ENCODE peak calls at places on chromosomes 2 and 18, in ten cellular contexts. B is astrocyte of the spinal cord; J is fibroblast of the aortic adventitia; A is choroid plexus epithelial cell; V is head of caudate nucleus; O is left ventricle myocardium inferior; K is mesenteric fat pad; H is EL; Z is activated T-helper 9 cell treated with anti-CD3 and anti-CD28 coated beads, Interleukin-2, amount 50 U/mL, for 16 hours; E is NCI-H146. I is an unnamed sample.

GRCh38 chr2:133266926-133267590 is 301.2 kb downstream of the NCKAP5 start:
- DNase-seq in B (no peak), J (no peak), A (no peak), V (no peak), O (no peak), K (no peak), H (peak), Z (no peak), E (no peak), I (no peak)

GRCh38 chr2:196241175-196241574 is 69.8 kb upstream of the STK17B start:
- DNase-seq in B (no peak), J (no peak), A (no peak), V (no peak), O (no peak), K (no peak), H (no peak), Z (no peak), E (no peak), I (no peak)

GRCh38 chr2:60312618-60313017 is 240.8 kb downstream of the BCL11A start:
- DNase-seq in B (no peak), J (no peak), A (no peak), V (no peak), O (no peak), K (no peak), H (no peak), Z (no peak), E (no peak), I (no peak)

GRCh38 chr2:55113976-55114564 is 63.8 kb upstream of the RTN4 start:
- DNase-seq in B (no peak), J (no peak), A (no peak), V (no peak), O (no peak), K (no peak), H (no peak), Z (no peak), E (no peak), I (no peak)

GRCh38 chr2:241680827-241681599 is 5.6 kb downstream of the DTYMK start:
- DNase-seq in B (peak), J (peak), A (peak), V (no peak), O (no peak), K (no peak), H (peak), Z (no peak), E (no peak), I (peak)

GRCh38 chr2:220228310-220229006 is 601.0 kb downstream of the SLC4A3 start:
- DNase-seq in B (peak), J (peak), A (peak), V (no peak), O (no peak), K (no peak), H (peak), Z (no peak), E (no peak), I (peak)

GRCh38 chr18:26103579-26103978 is 13.2 kb upstream of the SS18 start:
- DNase-seq in B (no peak), J (no peak), A (peak), V (no peak), O (no peak), K (no peak), H (no peak), Z (no peak), E (no peak), I (no peak)

GRCh38 chr2:55718165-55719008 is 24.7 kb upstream of the PNPT1 start:
- DNase-seq in B (peak), J (peak), A (peak), V (peak), O (no peak), K (no peak), H (peak), Z (no peak), E (peak), I (peak)

GRCh38 chr2:204453730-204454167 is 91.5 kb upstream of the PARD3B start:
- DNase-seq in B (no peak), J (peak), A (peak), V (peak), O (peak), K (no peak), H (peak), Z (no peak), E (no peak), I (peak)

GRCh38 chr18:52670903-52671302 is 330.9 kb downstream of the DCC start:
- DNase-seq in B (peak), J (peak), A (peak), V (no peak), O (no peak), K (no peak), H (no peak), Z (no peak), E (peak), I (no peak)

GRCh38 chr18:54767094-54767493 is 61.2 kb upstream of the RAB27B start:
- DNase-seq in B (no peak), J (no peak), A (no peak), V (no peak), O (no peak), K (no peak), H (no peak), Z (no peak), E (no peak), I (no peak)

GRCh38 chr18:70289351-70290330 is 796 bp downstream of the SOCS6 start:
- DNase-seq in B (peak), J (peak), A (peak), V (peak), O (peak), K (no peak), H (peak), Z (no peak), E (peak), I (peak)

GRCh38 chr18:582465-582864 is 2.3 kb downstream of the CETN1 start:
- DNase-seq in B (no peak), J (peak), A (no peak), V (no peak), O (no peak), K (no peak), H (no peak), Z (no peak), E (no peak), I (no peak)

GRCh38 chr2:204289066-204289465 is 256.2 kb upstream of the PARD3B start:
- DNase-seq in B (no peak), J (no peak), A (peak), V (no peak), O (no peak), K (no peak), H (no peak), Z (no peak), E (no peak), I (no peak)

GRCh38 chr2:56444339-56444738 is 260.5 kb downstream of the CCDC85A start:
- DNase-seq in B (no peak), J (no peak), A (peak), V (no peak), O (no peak), K (no peak), H (peak), Z (no peak), E (peak), I (no peak)

GRCh38 chr2:42652086-42652485 is 83.7 kb downstream of the MTA3 start:
- DNase-seq in B (no peak), J (no peak), A (no peak), V (no peak), O (no peak), K (no peak), H (no peak), Z (no peak), E (no peak), I (no peak)

GRCh38 chr2:96374211-96374951 is 38.8 kb downstream of the NCAPH start:
- DNase-seq in B (peak), J (peak), A (peak), V (no peak), O (peak), K (no peak), H (peak), Z (no peak), E (peak), I (no peak)

GRCh38 chr2:191352536-191352935 is 107.3 kb downstream of the MYO1B start:
- DNase-seq in B (peak), J (peak), A (peak), V (no peak), O (no peak), K (no peak), H (peak), Z (no peak), E (no peak), I (peak)

GRCh38 chr2:239365071-239365781 is 35.6 kb downstream of the HDAC4 start:
- DNase-seq in B (no peak), J (no peak), A (no peak), V (no peak), O (no peak), K (peak), H (no peak), Z (no peak), E (no peak), I (no peak)

GRCh38 chr2:150732064-150732463 is 244.6 kb upstream of the RND3 start:
- DNase-seq in B (peak), J (peak), A (peak), V (no peak), O (no peak), K (no peak), H (peak), Z (no peak), E (no peak), I (peak)

GRCh38 chr2:162022290-162022945 is 51.6 kb downstream of the DPP4 start:
- DNase-seq in B (peak), J (peak), A (peak), V (no peak), O (no peak), K (no peak), H (peak), Z (no peak), E (no peak), I (peak)

GRCh38 chr18:60047556-60047955 is 147.8 kb downstream of the PMAIP1 start:
- DNase-seq in B (no peak), J (peak), A (no peak), V (no peak), O (no peak), K (no peak), H (peak), Z (no peak), E (no peak), I (no peak)

GRCh38 chr2:240622631-240623235 is 2.5 kb upstream of the GPR35 start:
- DNase-seq in B (peak), J (no peak), A (peak), V (peak), O (peak), K (peak), H (no peak), Z (peak), E (no peak), I (no peak)

GRCh38 chr2:75276093-75277055 is 77.1 kb upstream of the TACR1 start:
- DNase-seq in B (peak), J (peak), A (peak), V (no peak), O (no peak), K (no peak), H (peak), Z (no peak), E (no peak), I (peak)

GRCh38 chr2:15618449-15618855 is 26.8 kb downstream of the DDX1 start:
- DNase-seq in B (no peak), J (no peak), A (no peak), V (no peak), O (no peak), K (no peak), H (no peak), Z (no peak), E (no peak), I (no peak)

GRCh38 chr2:227862227-227862740 is 9.1 kb upstream of the DAW1 start:
- DNase-seq in B (peak), J (peak), A (peak), V (no peak), O (no peak), K (no peak), H (peak), Z (no peak), E (peak), I (peak)

GRCh38 chr18:49609416-49610284 is 47.8 kb downstream of the LIPG start:
- DNase-seq in B (peak), J (no peak), A (no peak), V (no peak), O (no peak), K (no peak), H (peak), Z (no peak), E (no peak), I (no peak)

GRCh38 chr2:37189452-37190153 is 1.1 kb upstream of the SULT6B1 start:
- DNase-seq in B (peak), J (peak), A (peak), V (no peak), O (no peak), K (no peak), H (peak), Z (no peak), E (peak), I (peak)

GRCh38 chr2:224098473-224098872 is 59.4 kb upstream of the SERPINE2 start:
- DNase-seq in B (no peak), J (peak), A (no peak), V (no peak), O (peak), K (no peak), H (no peak), Z (no peak), E (no peak), I (no peak)

GRCh38 chr2:43133336-43133707 is 93.1 kb downstream of the ZFP36L2 start:
- DNase-seq in B (no peak), J (no peak), A (no peak), V (no peak), O (no peak), K (no peak), H (no peak), Z (no peak), E (no peak), I (no peak)

GRCh38 chr2:47069628-47070154 is 85.4 kb downstream of the STPG4 start:
- DNase-seq in B (peak), J (peak), A (no peak), V (no peak), O (peak), K (no peak), H (peak), Z (no peak), E (no peak), I (peak)